ENCODE peak calls at places on chromosome 15, in four cellular contexts. One of them, this sample, is unnamed.

GRCh38 chr15:101372149-101372577 is 77.1 kb upstream of the SNRPA1 start:
- DNase-seq in trophoblast cell: no peak
- DNase-seq in IMR-90: peak; percentile 64
- DNase-seq in H1: no peak
- DNase-seq in this sample: no peak

GRCh38 chr15:91291673-91292072 is 191.6 kb downstream of the SV2B start:
- DNase-seq in trophoblast cell: no peak
- DNase-seq in IMR-90: peak; percentile 20
- DNase-seq in H1: no peak
- DNase-seq in this sample: peak; percentile 61

GRCh38 chr15:71951134-71951533 is 140.8 kb downstream of the NR2E3 start:
- DNase-seq in trophoblast cell: no peak
- DNase-seq in IMR-90: peak; percentile 40
- DNase-seq in H1: no peak
- DNase-seq in this sample: no peak

GRCh38 chr15:31345606-31346366 is 19.2 kb downstream of the KLF13 start:
- DNase-seq in trophoblast cell: no peak
- DNase-seq in IMR-90: no peak
- DNase-seq in H1: no peak
- DNase-seq in this sample: no peak

GRCh38 chr15:67175643-67176071 is 78.8 kb downstream of the AAGAB start:
- DNase-seq in trophoblast cell: peak; percentile 79
- DNase-seq in IMR-90: peak; percentile 69
- DNase-seq in H1: no peak
- DNase-seq in this sample: no peak

GRCh38 chr15:52331490-52332240 is 36.1 kb upstream of the MYO5C start:
- DNase-seq in trophoblast cell: peak; percentile 76
- DNase-seq in IMR-90: peak; percentile 54
- DNase-seq in H1: no peak
- DNase-seq in this sample: no peak

GRCh38 chr15:50181206-50181982 is 602 bp upstream of the SLC27A2 start:
- DNase-seq in trophoblast cell: no peak
- DNase-seq in IMR-90: no peak
- DNase-seq in H1: no peak
- DNase-seq in this sample: peak; percentile 43

GRCh38 chr15:44550256-44550655 is 13.3 kb downstream of the EIF3J start:
- DNase-seq in trophoblast cell: no peak
- DNase-seq in IMR-90: peak; percentile 55
- DNase-seq in H1: no peak
- DNase-seq in this sample: no peak

GRCh38 chr15:51322622-51323296 is 15.6 kb downstream of the CYP19A1 start:
- DNase-seq in trophoblast cell: no peak
- DNase-seq in IMR-90: no peak
- DNase-seq in H1: no peak
- DNase-seq in this sample: no peak

GRCh38 chr15:45180201-45180600 is 7.6 kb downstream of the SHF start:
- DNase-seq in trophoblast cell: no peak
- DNase-seq in IMR-90: no peak
- DNase-seq in H1: no peak
- DNase-seq in this sample: no peak

GRCh38 chr15:39434126-39434525 is 146.8 kb upstream of the THBS1 start:
- DNase-seq in trophoblast cell: no peak
- DNase-seq in IMR-90: no peak
- DNase-seq in H1: no peak
- DNase-seq in this sample: no peak

GRCh38 chr15:45641374-45641778 is 6.5 kb downstream of the SQOR start:
- DNase-seq in trophoblast cell: peak; percentile 48
- DNase-seq in IMR-90: peak; percentile 96
- DNase-seq in H1: no peak
- DNase-seq in this sample: no peak

GRCh38 chr15:52023169-52023922 is 4.3 kb downstream of the MAPK6 start:
- DNase-seq in trophoblast cell: no peak
- DNase-seq in IMR-90: no peak
- DNase-seq in H1: no peak
- DNase-seq in this sample: no peak

GRCh38 chr15:99729920-99730319 is 3.3 kb downstream of the LYSMD4 start:
- DNase-seq in trophoblast cell: no peak
- DNase-seq in IMR-90: peak; percentile 61
- DNase-seq in H1: no peak
- DNase-seq in this sample: no peak

GRCh38 chr15:79919749-79920511 is 23.1 kb upstream of the MTHFS start:
- DNase-seq in trophoblast cell: no peak
- DNase-seq in IMR-90: no peak
- DNase-seq in H1: no peak
- DNase-seq in this sample: peak; percentile 62
- H3K9me3 ChIP-seq in trophoblast cell: peaks cover 24% of the 10 kb centered on the region
- H3K9me3 ChIP-seq in IMR-90: peaks cover 42% of the 10 kb centered on the region
- H3K9me3 ChIP-seq in H1: no peaks in the 10 kb centered on the region
- H3K9me3 ChIP-seq in this sample: peaks cover 14% of the 10 kb centered on the region

GRCh38 chr15:36908991-36909390 is 191.4 kb downstream of the MEIS2 start:
- DNase-seq in trophoblast cell: no peak
- DNase-seq in IMR-90: no peak
- DNase-seq in H1: no peak
- DNase-seq in this sample: no peak

GRCh38 chr15:36914466-36914865 is 185.9 kb downstream of the MEIS2 start:
- DNase-seq in trophoblast cell: no peak
- DNase-seq in IMR-90: no peak
- DNase-seq in H1: no peak
- DNase-seq in this sample: no peak

GRCh38 chr15:36914962-36915808 is 185.2 kb downstream of the MEIS2 start:
- DNase-seq in trophoblast cell: no peak
- DNase-seq in IMR-90: no peak
- DNase-seq in H1: no peak
- DNase-seq in this sample: no peak

GRCh38 chr15:36912311-36912712 is 188.0 kb downstream of the MEIS2 start:
- DNase-seq in trophoblast cell: no peak
- DNase-seq in IMR-90: peak; percentile 46
- DNase-seq in H1: no peak
- DNase-seq in this sample: no peak

DNA sequence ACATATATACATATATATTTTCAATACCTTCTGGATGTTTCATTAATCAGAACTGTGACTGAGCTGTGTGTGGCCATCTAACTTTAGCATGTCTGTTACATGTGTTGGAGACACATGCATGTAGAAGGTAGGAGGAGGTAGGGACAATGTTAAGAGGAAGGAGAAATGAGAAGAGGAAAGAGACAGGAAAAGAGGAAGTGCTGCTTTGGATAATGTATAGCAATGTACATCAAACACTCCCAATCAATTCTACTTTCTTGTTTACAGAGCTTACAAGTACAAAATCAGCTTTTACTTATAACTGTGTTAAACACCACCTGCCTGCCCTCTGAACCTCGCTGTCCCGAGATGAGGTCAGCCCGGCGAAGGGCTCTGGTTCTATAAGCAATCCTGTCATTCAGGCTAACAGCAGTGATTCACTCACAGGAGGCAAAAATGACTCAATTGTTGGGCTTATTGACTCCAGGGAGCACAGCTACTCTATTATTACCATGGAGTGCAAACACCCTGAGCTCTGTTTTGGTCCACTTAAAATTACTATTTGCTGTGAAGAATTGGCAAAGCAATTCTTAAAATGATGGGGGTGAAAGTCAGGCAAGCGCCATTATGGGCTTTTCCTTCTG is 188.9 kb downstream of the MEIS2 start:
- DNase-seq in trophoblast cell: no peak
- DNase-seq in IMR-90: peak; percentile 88
- DNase-seq in H1: no peak
- DNase-seq in this sample: no peak
- H3K4me2 ChIP-seq in trophoblast cell: no peak overlapping the region
- H3K4me2 ChIP-seq in IMR-90: no peak overlapping the region
- H3K4me2 ChIP-seq in H1: no peak overlapping the region
- H3K4me2 ChIP-seq in this sample: no peak overlapping the region

DNA sequence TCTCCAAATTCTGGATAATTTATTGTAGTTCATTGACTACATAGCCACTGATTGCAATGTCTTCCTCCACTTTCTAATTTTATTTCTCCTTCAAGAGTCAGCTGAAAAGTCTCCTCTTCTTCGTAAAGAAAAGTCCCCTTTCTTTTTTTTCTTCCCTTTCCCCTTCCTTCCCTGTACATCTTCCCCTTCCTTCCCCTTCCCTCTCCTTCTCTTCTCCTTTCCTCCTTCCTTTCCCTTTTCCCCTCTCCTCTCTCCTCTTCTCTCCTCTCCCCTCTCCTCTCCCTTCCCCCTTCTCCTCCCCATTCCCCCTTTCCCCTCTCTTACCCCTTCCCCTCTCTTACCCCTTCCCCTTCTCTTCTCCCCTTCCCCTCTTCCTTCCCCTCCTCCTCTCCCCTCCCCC is 8.8 kb upstream of the MGA start:
- DNase-seq in trophoblast cell: no peak
- DNase-seq in IMR-90: no peak
- DNase-seq in H1: no peak
- DNase-seq in this sample: no peak
- H4K8ac ChIP-seq in trophoblast cell: no peak overlapping the region
- H4K8ac ChIP-seq in IMR-90: no peak overlapping the region
- H4K8ac ChIP-seq in H1: no peak overlapping the region
- H4K8ac ChIP-seq in this sample: no peak overlapping the region

GRCh38 chr15:20376872-20377271 is 164.7 kb downstream of the GOLGA6L6 start:
- DNase-seq in trophoblast cell: no peak
- DNase-seq in IMR-90: no peak
- DNase-seq in H1: no peak
- DNase-seq in this sample: no peak
- H3K9me3 ChIP-seq in trophoblast cell: no peaks in the 10 kb centered on the region
- H3K9me3 ChIP-seq in IMR-90: peaks cover 31% of the 10 kb centered on the region
- H3K9me3 ChIP-seq in H1: peaks cover 6% of the 10 kb centered on the region
- H3K9me3 ChIP-seq in this sample: peaks cover 95% of the 10 kb centered on the region

GRCh38 chr15:89359471-89360293 is 25.1 kb upstream of the POLG start:
- DNase-seq in trophoblast cell: no peak
- DNase-seq in IMR-90: no peak
- DNase-seq in H1: no peak
- DNase-seq in this sample: no peak
- H3K4me2 ChIP-seq in trophoblast cell: no peak overlapping the region
- H3K4me2 ChIP-seq in IMR-90: no peak overlapping the region
- H3K4me2 ChIP-seq in H1: peak overlapping the region; percentile 0
- H3K4me2 ChIP-seq in this sample: no peak overlapping the region

DNA sequence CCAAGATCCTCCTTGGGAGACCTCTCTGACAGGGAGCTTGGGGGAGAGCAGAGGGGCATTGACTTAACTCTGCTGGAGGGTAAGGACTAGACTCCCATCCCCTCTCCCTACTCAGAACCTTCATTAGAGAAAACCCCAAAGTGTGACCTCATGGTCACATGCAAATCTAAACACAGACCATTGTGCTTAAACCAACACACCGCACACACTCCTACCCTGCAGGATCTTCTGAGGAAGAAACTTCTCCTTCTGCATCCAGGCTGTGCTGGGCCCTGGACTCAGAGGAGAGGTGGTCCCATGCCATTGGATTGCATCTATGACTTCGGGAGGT is 797 bp upstream of the PARP16 start:
- DNase-seq in trophoblast cell: no peak
- DNase-seq in IMR-90: peak; percentile 9
- DNase-seq in H1: no peak
- DNase-seq in this sample: no peak
- H4K8ac ChIP-seq in trophoblast cell: peak overlapping the region; percentile 90
- H4K8ac ChIP-seq in IMR-90: peak overlapping the region; percentile 52
- H4K8ac ChIP-seq in H1: no peak overlapping the region
- H4K8ac ChIP-seq in this sample: no peak overlapping the region

GRCh38 chr15:25180606-25181289 is 226.0 kb downstream of the SNRPN start:
- DNase-seq in trophoblast cell: no peak
- DNase-seq in IMR-90: no peak
- DNase-seq in H1: no peak
- DNase-seq in this sample: no peak
- H3K9me3 ChIP-seq in trophoblast cell: peaks cover 91% of the 10 kb centered on the region
- H3K9me3 ChIP-seq in IMR-90: peaks cover 83% of the 10 kb centered on the region
- H3K9me3 ChIP-seq in H1: peaks cover 75% of the 10 kb centered on the region
- H3K9me3 ChIP-seq in this sample: peaks cover 52% of the 10 kb centered on the region

GRCh38 chr15:85005319-85005718 is 23.7 kb downstream of the PDE8A start:
- DNase-seq in trophoblast cell: no peak
- DNase-seq in IMR-90: no peak
- DNase-seq in H1: no peak
- DNase-seq in this sample: no peak
- H3K4me2 ChIP-seq in trophoblast cell: no peak overlapping the region
- H3K4me2 ChIP-seq in IMR-90: no peak overlapping the region
- H3K4me2 ChIP-seq in H1: no peak overlapping the region
- H3K4me2 ChIP-seq in this sample: no peak overlapping the region

DNA sequence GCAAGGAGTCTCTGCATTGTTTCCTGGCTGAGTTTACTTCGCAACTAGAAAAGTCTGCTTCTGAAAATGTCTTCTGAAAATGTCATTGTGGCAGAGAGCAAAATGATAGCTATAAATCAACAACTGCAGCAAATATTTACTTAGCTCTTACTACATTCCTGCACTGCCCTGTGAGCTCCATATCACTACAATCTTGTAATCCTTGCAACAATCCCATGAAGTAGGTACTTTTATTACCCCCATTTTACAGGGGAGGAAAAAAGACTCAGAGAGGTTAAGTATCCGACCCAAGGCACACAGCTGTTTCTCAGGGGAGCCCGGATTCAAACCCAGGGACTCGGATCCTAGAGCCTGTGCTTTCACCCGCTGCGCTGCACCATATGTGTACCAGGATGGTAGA is 34.2 kb upstream of the SPTBN5 start:
- DNase-seq in trophoblast cell: no peak
- DNase-seq in IMR-90: no peak
- DNase-seq in H1: no peak
- DNase-seq in this sample: no peak
- H4K8ac ChIP-seq in trophoblast cell: no peak overlapping the region
- H4K8ac ChIP-seq in IMR-90: no peak overlapping the region
- H4K8ac ChIP-seq in H1: no peak overlapping the region
- H4K8ac ChIP-seq in this sample: no peak overlapping the region

GRCh38 chr15:20280933-20281463 is 260.6 kb downstream of the GOLGA6L6 start:
- DNase-seq in trophoblast cell: no peak
- DNase-seq in IMR-90: no peak
- DNase-seq in H1: no peak
- DNase-seq in this sample: no peak
- H3K9me3 ChIP-seq in trophoblast cell: peaks cover 27% of the 10 kb centered on the region
- H3K9me3 ChIP-seq in IMR-90: peaks cover 56% of the 10 kb centered on the region
- H3K9me3 ChIP-seq in H1: peaks cover 22% of the 10 kb centered on the region
- H3K9me3 ChIP-seq in this sample: peaks cover 93% of the 10 kb centered on the region

This sample was measured in H9.